ENCODE peak calls at places on chromosomes 3 and 15, in five cellular contexts. S, B, Q, U and P are unnamed samples.

GRCh38 chr15:48681274-48681840 is 35.8 kb upstream of the FBN1 start:
- DNase-seq in Q (no peak), S (no peak), B (no peak), U (no peak), P (no peak)

GRCh38 chr3:85846940-85847339 is 888.2 kb downstream of the CADM2 start:
- DNase-seq in U (no peak), Q (no peak), B (no peak), S (no peak), P (no peak)

GRCh38 chr15:99062226-99062625 is 42.7 kb upstream of the SYNM start:
- DNase-seq in S (no peak), B (no peak), U (no peak), Q (no peak), P (no peak)

GRCh38 chr3:13707456-13707855 is 158.5 kb downstream of the FBLN2 start:
- DNase-seq in S (no peak), B (no peak), U (no peak), Q (peak), P (no peak)

GRCh38 chr15:88738796-88739195 is 64.4 kb upstream of the ACAN start:
- DNase-seq in U (no peak), B (no peak), S (no peak), Q (no peak), P (no peak)

GRCh38 chr15:42139596-42139995 is 16.8 kb downstream of the PLA2G4F start:
- DNase-seq in B (no peak), U (peak), Q (peak), S (peak), P (no peak)

GRCh38 chr3:172530566-172530965 is 7.3 kb upstream of the TNFSF10 start:
- DNase-seq in B (no peak), Q (no peak), U (no peak), S (no peak), P (no peak)

GRCh38 chr3:112519424-112520001 is 20.2 kb upstream of the BTLA start:
- DNase-seq in Q (no peak), S (no peak), B (peak), U (peak), P (peak)

GRCh38 chr3:190848891-190849290 is 13.6 kb downstream of the GMNC start:
- DNase-seq in Q (no peak), S (no peak), B (no peak), U (no peak), P (no peak)

GRCh38 chr3:17872457-17872856 is 130.0 kb upstream of the TBC1D5 start:
- DNase-seq in B (no peak), S (no peak), U (no peak), Q (no peak), P (no peak)

GRCh38 chr3:47394140-47394855 is 13.5 kb downstream of the PTPN23 start:
- DNase-seq in S (no peak), B (no peak), U (no peak), Q (no peak), P (no peak)

GRCh38 chr3:134931045-134931775 is 136.2 kb downstream of the EPHB1 start:
- DNase-seq in Q (peak), U (no peak), B (no peak), S (no peak), P (no peak)

GRCh38 chr15:59294961-59295741 is 77.5 kb downstream of the MYO1E start:
- DNase-seq in U (no peak), Q (peak), B (no peak), S (no peak), P (no peak)

GRCh38 chr3:160400631-160401150 is 1.2 kb downstream of the SMC4 start:
- DNase-seq in S (peak), U (peak), Q (no peak), B (no peak), P (no peak)

GRCh38 chr3:158470944-158471638 is 99.9 kb upstream of the MLF1 start:
- DNase-seq in S (no peak), Q (no peak), B (no peak), U (no peak), P (no peak)
- TF ChIP-seq POLR2A in S (no peak), Q (no peak), B (no peak), U (no peak), P (no peak)

GRCh38 chr15:94855409-94856266 is 624.3 kb downstream of the MCTP2 start:
- DNase-seq in U (no peak), S (no peak), B (no peak), Q (no peak), P (no peak)
- TF ChIP-seq POLR2A in U (no peak), S (no peak), B (no peak), Q (no peak), P (no peak)

GRCh38 chr15:75758071-75758872 is 45.6 kb upstream of the CSPG4 start:
- DNase-seq in U (peak), Q (peak), S (peak), B (peak), P (peak)
- TF ChIP-seq POLR2A in U (peak), Q (no peak), S (no peak), B (peak), P (peak)

GRCh38 chr15:71400347-71400746 is 285.1 kb downstream of the THSD4 start:
- DNase-seq in B (no peak), Q (no peak), S (no peak), U (no peak), P (no peak)
- TF ChIP-seq POLR2A in B (no peak), Q (no peak), S (no peak), U (no peak), P (no peak)

GRCh38 chr3:16521580-16521941 is 8.1 kb upstream of the RFTN1 start:
- DNase-seq in B (no peak), Q (no peak), U (no peak), S (no peak), P (no peak)
- TF ChIP-seq POLR2A in B (no peak), Q (no peak), U (no peak), S (no peak), P (peak)

GRCh38 chr3:4986611-4987373 is 7.6 kb downstream of the BHLHE40 start:
- DNase-seq in U (peak), S (peak), B (peak), Q (peak), P (peak)
- TF ChIP-seq POLR2A in U (peak), S (peak), B (peak), Q (no peak), P (no peak)

GRCh38 chr3:50117120-50117519 is 28.4 kb downstream of the RBM5 start:
- DNase-seq in U (no peak), B (no peak), S (no peak), Q (no peak), P (no peak)
- TF ChIP-seq POLR2A in U (no peak), B (no peak), S (no peak), Q (no peak), P (no peak)

GRCh38 chr15:81531141-81531592 is 157.2 kb upstream of the TMC3 start:
- DNase-seq in S (no peak), B (no peak), Q (no peak), U (no peak), P (no peak)
- TF ChIP-seq POLR2A in S (no peak), B (no peak), Q (no peak), U (no peak), P (no peak)